ENCODE peak calls at places on chromosomes 2 and 18, in six cellular contexts. X is cardiac septum, A is NCI-H748 treated with DMSO at 0.1 percent for 48 hours, G is germinal center, E is mammary epithelial cell, I is spleen. Y is an unnamed sample.

GRCh38 chr2:37742286-37742685 is 70.8 kb upstream of the CDC42EP3 start:
- DNase-seq in X (no peak), A (no peak), G (no peak), E (no peak), I (no peak), Y (no peak)

GRCh38 chr2:205879362-205879761 is 197.1 kb downstream of the NRP2 start:
- DNase-seq in X (no peak), A (no peak), G (no peak), E (no peak), I (no peak), Y (peak)

GRCh38 chr2:3523551-3524041 is 4.3 kb upstream of the ADI1 start:
- DNase-seq in X (no peak), A (no peak), G (no peak), E (peak), I (no peak), Y (peak)

GRCh38 chr2:43848174-43848573 is 9.4 kb downstream of the ABCG8 start:
- DNase-seq in X (no peak), A (no peak), G (peak), E (no peak), I (no peak), Y (peak)

GRCh38 chr2:219104107-219105050 is 43.7 kb upstream of the IHH start:
- DNase-seq in X (no peak), A (peak), G (peak), E (peak), I (no peak), Y (peak)

GRCh38 chr2:66901344-66901743 is 466.4 kb downstream of the MEIS1 start:
- DNase-seq in X (no peak), A (no peak), G (no peak), E (no peak), I (no peak), Y (no peak)

GRCh38 chr2:56348382-56348781 is 164.6 kb downstream of the CCDC85A start:
- DNase-seq in X (no peak), A (no peak), G (no peak), E (no peak), I (no peak), Y (no peak)

GRCh38 chr2:44429034-44429433 is 67.3 kb downstream of the CAMKMT start:
- DNase-seq in X (no peak), A (no peak), G (no peak), E (peak), I (no peak), Y (peak)

GRCh38 chr2:212537311-212538155 is 1.1 kb downstream of the ERBB4 start:
- DNase-seq in X (no peak), A (peak), G (no peak), E (no peak), I (peak), Y (peak)

GRCh38 chr2:37713258-37713700 is 41.8 kb upstream of the CDC42EP3 start:
- DNase-seq in X (no peak), A (no peak), G (peak), E (peak), I (no peak), Y (peak)

GRCh38 chr2:36455788-36456187 is 100.2 kb downstream of the CRIM1 start:
- DNase-seq in X (no peak), A (no peak), G (no peak), E (no peak), I (no peak), Y (no peak)

GRCh38 chr2:55155764-55156221 is 76.3 kb downstream of the CLHC1 start:
- DNase-seq in X (no peak), A (no peak), G (no peak), E (no peak), I (no peak), Y (peak)

GRCh38 chr18:48238206-48238605 is 171.0 kb downstream of the ZBTB7C start:
- DNase-seq in X (no peak), A (no peak), G (no peak), E (peak), I (no peak), Y (no peak)

GRCh38 chr18:62637807-62638687 is 77.3 kb upstream of the PHLPP1 start:
- DNase-seq in X (no peak), A (peak), G (peak), E (peak), I (no peak), Y (peak)

GRCh38 chr2:215427585-215427984 is 8.3 kb downstream of the FN1 start:
- DNase-seq in X (no peak), A (no peak), G (no peak), E (no peak), I (no peak), Y (no peak)

GRCh38 chr2:105746177-105747080 is 1.7 kb downstream of the NCK2 start:
- DNase-seq in X (peak), A (no peak), G (peak), E (peak), I (peak), Y (peak)

GRCh38 chr2:216663846-216664245 is 30.6 kb downstream of the IGFBP2 start:
- DNase-seq in X (no peak), A (no peak), G (no peak), E (no peak), I (no peak), Y (no peak)

GRCh38 chr2:73291461-73292315 is 1.7 kb downstream of the EGR4 start:
- DNase-seq in X (no peak), A (peak), G (peak), E (peak), I (peak), Y (no peak)

GRCh38 chr2:163637876-163638275 is 97.9 kb downstream of the FIGN start:
- DNase-seq in X (no peak), A (no peak), G (no peak), E (no peak), I (no peak), Y (no peak)

GRCh38 chr18:4549164-4549920 is 94.2 kb upstream of the DLGAP1 start:
- DNase-seq in X (no peak), A (no peak), G (no peak), E (no peak), I (no peak), Y (no peak)

GRCh38 chr18:66616523-66616983 is 12.7 kb upstream of the CDH19 start:
- DNase-seq in X (no peak), A (peak), G (no peak), E (peak), I (no peak), Y (peak)

GRCh38 chr2:71995067-71995665 is 152.5 kb downstream of the CYP26B1 start:
- DNase-seq in X (no peak), A (no peak), G (no peak), E (peak), I (no peak), Y (peak)

GRCh38 chr18:519019-519879 is 18.7 kb upstream of the COLEC12 start:
- DNase-seq in X (no peak), A (no peak), G (no peak), E (no peak), I (no peak), Y (no peak)

GRCh38 chr2:100588071-100588786 is 25.4 kb downstream of the PDCL3 start:
- DNase-seq in X (no peak), A (no peak), G (no peak), E (peak), I (no peak), Y (peak)

GRCh38 chr18:48551100-48551499 is 12.3 kb downstream of the CTIF start:
- DNase-seq in X (peak), A (no peak), G (no peak), E (no peak), I (no peak), Y (no peak)

GRCh38 chr2:216857131-216857550 is 2.7 kb downstream of the TNP1 start:
- DNase-seq in X (no peak), A (no peak), G (no peak), E (peak), I (no peak), Y (peak)

GRCh38 chr2:184203661-184204060 is 394.7 kb upstream of the ZNF804A start:
- DNase-seq in X (no peak), A (no peak), G (no peak), E (no peak), I (no peak), Y (no peak)

GRCh38 chr2:38376346-38376682 is 759 bp downstream of the ATL2 start:
- DNase-seq in X (peak), A (no peak), G (peak), E (peak), I (no peak), Y (peak)

GRCh38 chr2:232903989-232904388 is 33.9 kb downstream of the SNORC start:
- DNase-seq in X (peak), A (no peak), G (no peak), E (no peak), I (no peak), Y (no peak)

GRCh38 chr2:190837417-190837816 is 43.2 kb upstream of the GLS start:
- DNase-seq in X (no peak), A (peak), G (no peak), E (peak), I (no peak), Y (peak)

GRCh38 chr2:48482313-48482712 is 47.6 kb upstream of the STON1 start:
- DNase-seq in X (no peak), A (no peak), G (no peak), E (no peak), I (no peak), Y (no peak)